ENCODE peak calls at places on chromosome 1, in four cellular contexts. One of them, this sample, is unnamed.
A peak's percentile ranks its signal among the peaks of the same experiment; 100 is the strongest.

GRCh38 chr1:32684167-32684811 is 18.3 kb downstream of the SYNC start:
- DNase-seq in AG09309: peak; percentile 75
- DNase-seq in astrocyte of the cerebellum: no peak
- DNase-seq in hepatocyte: peak; percentile 17
- DNase-seq in this sample: peak; percentile 89

GRCh38 chr1:190439447-190439846 is 38.2 kb downstream of the BRINP3 start:
- DNase-seq in AG09309: no peak
- DNase-seq in hepatocyte: no peak
- DNase-seq in astrocyte of the cerebellum: no peak
- DNase-seq in this sample: no peak

GRCh38 chr1:175675017-175675416 is 68.4 kb downstream of the TNR start:
- DNase-seq in hepatocyte: no peak
- DNase-seq in astrocyte of the cerebellum: no peak
- DNase-seq in AG09309: no peak
- DNase-seq in this sample: no peak

GRCh38 chr1:39395357-39395831 is 96.0 kb upstream of the BMP8A start:
- DNase-seq in hepatocyte: peak; percentile 27
- DNase-seq in astrocyte of the cerebellum: no peak
- DNase-seq in AG09309: no peak
- DNase-seq in this sample: peak; percentile 69

GRCh38 chr1:200388791-200389190 is 21.0 kb downstream of the ZNF281 start:
- DNase-seq in hepatocyte: no peak
- DNase-seq in AG09309: no peak
- DNase-seq in astrocyte of the cerebellum: no peak
- DNase-seq in this sample: no peak

GRCh38 chr1:1438531-1439381 is 3.3 kb downstream of the VWA1 start:
- DNase-seq in astrocyte of the cerebellum: no peak
- DNase-seq in AG09309: no peak
- DNase-seq in hepatocyte: no peak
- DNase-seq in this sample: no peak

GRCh38 chr1:169484107-169484506 is 1.6 kb downstream of the SLC19A2 start:
- DNase-seq in AG09309: no peak
- DNase-seq in astrocyte of the cerebellum: no peak
- DNase-seq in hepatocyte: no peak
- DNase-seq in this sample: no peak

GRCh38 chr1:219317762-219318353 is 144.2 kb downstream of the LYPLAL1 start:
- DNase-seq in hepatocyte: peak; percentile 25
- DNase-seq in astrocyte of the cerebellum: no peak
- DNase-seq in AG09309: no peak
- DNase-seq in this sample: peak; percentile 64

GRCh38 chr1:87684786-87685185 is 356.1 kb downstream of the LMO4 start:
- DNase-seq in astrocyte of the cerebellum: peak; percentile 31
- DNase-seq in AG09309: no peak
- DNase-seq in hepatocyte: peak; percentile 36
- DNase-seq in this sample: peak; percentile 64

GRCh38 chr1:185860876-185861275 is 126.7 kb downstream of the HMCN1 start:
- DNase-seq in hepatocyte: no peak
- DNase-seq in astrocyte of the cerebellum: no peak
- DNase-seq in AG09309: no peak
- DNase-seq in this sample: no peak

GRCh38 chr1:83516369-83516768 is 482.6 kb downstream of the TTLL7 start:
- DNase-seq in AG09309: peak; percentile 69
- DNase-seq in astrocyte of the cerebellum: no peak
- DNase-seq in hepatocyte: no peak
- DNase-seq in this sample: no peak

GRCh38 chr1:56216173-56216572 is 363.2 kb downstream of the PLPP3 start:
- DNase-seq in astrocyte of the cerebellum: no peak
- DNase-seq in hepatocyte: no peak
- DNase-seq in AG09309: peak; percentile 35
- DNase-seq in this sample: peak; percentile 34

DNA sequence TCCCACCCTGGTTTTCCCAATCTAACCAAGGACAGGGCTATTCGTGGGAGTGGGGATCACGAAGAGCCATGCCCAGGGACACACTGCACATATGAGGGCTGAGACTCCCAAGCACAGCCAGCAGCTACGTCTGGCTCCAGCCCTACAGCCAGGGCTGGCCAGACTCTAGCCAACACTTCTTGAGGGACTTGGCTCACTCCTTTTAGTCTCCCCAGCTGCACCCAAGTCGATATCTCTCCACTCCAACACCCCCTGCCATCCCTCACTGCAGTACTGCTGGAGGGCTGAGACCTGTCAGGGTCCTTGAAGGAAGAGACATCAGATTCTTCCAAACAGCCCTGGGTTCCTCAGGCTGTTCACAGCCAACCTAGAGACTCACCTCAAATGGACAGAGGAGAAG is 62.6 kb downstream of the CD46 start:
- DNase-seq in astrocyte of the cerebellum: no peak
- DNase-seq in hepatocyte: no peak
- DNase-seq in AG09309: no peak
- DNase-seq in this sample: no peak
- TF ChIP-seq CTCF in astrocyte of the cerebellum: no peak
- TF ChIP-seq CTCF in hepatocyte: no peak
- TF ChIP-seq CTCF in AG09309: no peak
- TF ChIP-seq CTCF in this sample: no peak

DNA sequence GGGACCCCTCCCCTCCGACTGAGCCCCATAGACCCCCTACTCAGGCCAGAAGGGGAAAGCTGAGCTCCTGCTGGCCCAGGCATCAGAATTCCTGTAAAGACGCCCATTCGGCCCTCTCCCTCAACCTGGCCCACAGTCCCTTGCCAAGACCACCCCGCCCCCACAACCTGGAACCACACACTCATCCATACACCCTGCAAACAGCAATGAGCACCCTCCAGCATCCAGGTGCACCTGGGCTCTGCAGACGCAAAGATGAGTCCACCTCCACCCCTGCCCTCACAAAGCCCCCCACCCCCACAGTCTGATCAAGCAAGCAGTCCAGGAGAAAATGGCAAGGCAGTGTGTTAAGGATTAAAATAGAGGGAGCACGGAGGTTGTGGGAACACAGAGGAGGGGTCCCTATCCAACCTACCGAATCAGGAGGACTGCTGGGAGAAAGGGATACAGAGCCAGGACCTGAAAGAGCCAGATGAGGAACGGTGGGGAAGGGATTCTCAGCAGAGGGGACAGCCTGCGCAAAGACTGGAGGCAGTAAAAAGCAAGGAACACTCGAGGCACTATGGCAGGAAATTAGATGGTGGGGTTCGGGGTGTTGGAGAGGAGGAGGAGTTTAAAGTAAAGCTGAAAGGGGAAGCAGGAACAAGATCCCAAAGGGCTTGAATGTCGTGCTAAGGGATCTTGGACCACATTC is 67.3 kb upstream of the LAPTM5 start:
- DNase-seq in hepatocyte: no peak
- DNase-seq in astrocyte of the cerebellum: no peak
- DNase-seq in AG09309: no peak
- DNase-seq in this sample: no peak
- H3K4me3 ChIP-seq in hepatocyte: no peak overlapping the region
- H3K4me3 ChIP-seq in astrocyte of the cerebellum: peak overlapping the region; percentile 41
- H3K4me3 ChIP-seq in AG09309: peak overlapping the region; percentile 40
- H3K4me3 ChIP-seq in this sample: peak overlapping the region; percentile 33

GRCh38 chr1:84722794-84723193 is 32.5 kb upstream of the SSX2IP start:
- DNase-seq in AG09309: peak; percentile 40
- DNase-seq in astrocyte of the cerebellum: no peak
- DNase-seq in hepatocyte: no peak
- DNase-seq in this sample: peak; percentile 83
- TF ChIP-seq CTCF in AG09309: no peak
- TF ChIP-seq CTCF in astrocyte of the cerebellum: no peak
- TF ChIP-seq CTCF in hepatocyte: no peak
- TF ChIP-seq CTCF in this sample: no peak

GRCh38 chr1:188359315-188359714 is 1530.6 kb downstream of the PLA2G4A start:
- DNase-seq in hepatocyte: no peak
- DNase-seq in AG09309: no peak
- DNase-seq in astrocyte of the cerebellum: no peak
- DNase-seq in this sample: no peak

GRCh38 chr1:188364927-188365449 is 1536.2 kb downstream of the PLA2G4A start:
- DNase-seq in astrocyte of the cerebellum: no peak
- DNase-seq in hepatocyte: no peak
- DNase-seq in AG09309: no peak
- DNase-seq in this sample: no peak

GRCh38 chr1:188367669-188368068 is 1538.9 kb downstream of the PLA2G4A start:
- DNase-seq in AG09309: no peak
- DNase-seq in astrocyte of the cerebellum: no peak
- DNase-seq in hepatocyte: no peak
- DNase-seq in this sample: no peak

GRCh38 chr1:188365874-188366273 is 1537.1 kb downstream of the PLA2G4A start:
- DNase-seq in hepatocyte: no peak
- DNase-seq in astrocyte of the cerebellum: no peak
- DNase-seq in AG09309: no peak
- DNase-seq in this sample: no peak

GRCh38 chr1:188363943-188364342 is 1535.2 kb downstream of the PLA2G4A start:
- DNase-seq in AG09309: no peak
- DNase-seq in astrocyte of the cerebellum: no peak
- DNase-seq in hepatocyte: no peak
- DNase-seq in this sample: no peak
- H3K4me3 ChIP-seq in AG09309: no peak overlapping the region
- H3K4me3 ChIP-seq in astrocyte of the cerebellum: no peak overlapping the region
- H3K4me3 ChIP-seq in hepatocyte: no peak overlapping the region
- H3K4me3 ChIP-seq in this sample: no peak overlapping the region

DNA sequence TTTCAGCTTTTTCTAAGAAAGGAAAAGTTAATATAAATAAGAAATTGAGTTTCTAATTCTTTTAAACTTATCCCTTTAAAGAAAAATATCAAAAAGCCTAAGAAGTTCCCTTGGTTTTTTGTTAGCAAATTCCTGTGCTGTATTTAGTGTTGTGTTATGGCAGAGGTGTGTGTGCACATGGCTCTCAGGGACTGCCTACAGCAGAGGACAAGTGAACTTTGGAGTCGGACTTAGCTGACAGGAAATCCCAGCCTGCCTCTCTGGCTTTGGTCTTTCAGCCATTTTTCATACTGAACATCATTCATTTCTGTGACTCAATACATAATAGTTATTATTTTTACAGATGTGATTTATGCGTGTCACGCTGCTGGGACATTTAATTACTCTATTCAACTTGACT is 149.6 kb downstream of the FMN2 start:
- DNase-seq in AG09309: no peak
- DNase-seq in astrocyte of the cerebellum: no peak
- DNase-seq in hepatocyte: peak; percentile 33
- DNase-seq in this sample: no peak
- TF ChIP-seq CTCF in AG09309: no peak
- TF ChIP-seq CTCF in astrocyte of the cerebellum: no peak
- TF ChIP-seq CTCF in hepatocyte: no peak
- TF ChIP-seq CTCF in this sample: no peak

This sample was measured in fibroblast of pulmonary artery.